ENCODE peak calls at places on chromosome 10, in four cellular contexts. H is H9, P is neuronal stem cell, C is mesenchymal stem cell. T is an unnamed sample.

GRCh38 chr10:99396471-99396870 is 34.0 kb downstream of the GOT1 start:
- DNase-seq in C (peak), P (no peak), H (no peak), T (peak)

GRCh38 chr10:69453759-69454158 is 2.5 kb downstream of the TSPAN15 start:
- DNase-seq in P (no peak), H (no peak), C (no peak), T (no peak)

GRCh38 chr10:78451592-78451991 is 417.9 kb downstream of the RPS24 start:
- DNase-seq in P (no peak), C (no peak), H (no peak), T (peak)

GRCh38 chr10:130737622-130738021 is 573.9 kb downstream of the TCERG1L start:
- DNase-seq in H (peak), C (no peak), P (peak), T (no peak)

GRCh38 chr10:89792187-89792586 is 90.8 kb downstream of the KIF20B start:
- DNase-seq in P (no peak), H (no peak), C (peak), T (peak)

GRCh38 chr10:13724484-13724883 is 137.7 kb downstream of the PRPF18 start:
- DNase-seq in P (no peak), H (no peak), C (peak), T (peak)

GRCh38 chr10:85967594-85967993 is 399.0 kb downstream of the GRID1 start:
- DNase-seq in C (no peak), H (no peak), P (no peak), T (no peak)

GRCh38 chr10:34147641-34148040 is 667.5 kb downstream of the PARD3 start:
- DNase-seq in P (no peak), H (no peak), C (no peak), T (no peak)

GRCh38 chr10:91567815-91568214 is 65.1 kb downstream of the PPP1R3C start:
- DNase-seq in H (no peak), P (no peak), C (no peak), T (no peak)

GRCh38 chr10:35420044-35420443 is 83.7 kb downstream of the CCNY start:
- DNase-seq in H (no peak), P (no peak), C (peak), T (peak)

DNA sequence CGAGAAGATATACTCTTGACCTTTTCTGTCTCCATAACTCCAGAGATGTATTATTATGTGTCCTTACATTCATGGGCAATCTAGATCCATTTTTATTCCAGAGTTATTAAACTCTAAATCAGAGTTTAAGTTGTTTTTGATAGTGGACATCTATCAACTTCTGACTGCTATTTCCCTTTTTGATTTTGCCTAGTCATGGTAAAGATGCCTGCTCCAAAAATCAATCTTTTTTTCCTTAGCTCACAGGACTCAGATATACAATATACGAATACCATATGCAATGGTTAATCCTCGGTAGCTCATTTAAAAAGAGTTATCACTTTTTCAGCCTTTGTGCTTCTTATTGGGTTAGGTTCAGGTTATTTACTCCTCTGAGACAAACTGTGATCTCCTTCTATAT is 15.8 kb upstream of the ZEB1 start:
- DNase-seq in C (no peak), H (no peak), P (no peak), T (no peak)
- H3K4ac ChIP-seq in C (no peak), H (no peak), P (no peak), T (no peak)

DNA sequence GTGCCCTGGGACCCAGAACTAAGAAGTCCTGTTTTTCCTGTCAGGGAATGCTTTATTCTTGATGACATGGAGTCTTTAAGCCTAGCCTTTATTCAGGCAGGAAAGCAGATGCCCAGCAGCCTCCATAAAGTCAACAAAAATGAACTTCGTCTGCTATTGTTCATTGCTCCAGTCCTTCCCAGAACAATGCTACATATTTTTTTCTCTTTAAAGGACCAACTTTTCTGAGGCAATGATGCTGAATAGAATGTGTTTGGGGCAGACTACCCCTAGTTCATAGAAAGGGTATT is 47.6 kb upstream of the PDCD4 start:
- DNase-seq in C (no peak), P (no peak), H (no peak), T (no peak)
- H3K27ac ChIP-seq in C (no peak), P (peak), H (no peak), T (no peak)

GRCh38 chr10:96306516-96306915 is 2.3 kb downstream of the DNTT start:
- DNase-seq in H (no peak), C (no peak), P (no peak), T (no peak)

GRCh38 chr10:96309631-96310358 is 5.6 kb downstream of the DNTT start:
- DNase-seq in C (no peak), P (peak), H (peak), T (no peak)

GRCh38 chr10:96311180-96311697 is 7.0 kb downstream of the DNTT start:
- DNase-seq in C (no peak), P (no peak), H (no peak), T (no peak)

GRCh38 chr10:96313348-96313747 is 9.1 kb downstream of the DNTT start:
- DNase-seq in P (no peak), H (no peak), C (no peak), T (no peak)

DNA sequence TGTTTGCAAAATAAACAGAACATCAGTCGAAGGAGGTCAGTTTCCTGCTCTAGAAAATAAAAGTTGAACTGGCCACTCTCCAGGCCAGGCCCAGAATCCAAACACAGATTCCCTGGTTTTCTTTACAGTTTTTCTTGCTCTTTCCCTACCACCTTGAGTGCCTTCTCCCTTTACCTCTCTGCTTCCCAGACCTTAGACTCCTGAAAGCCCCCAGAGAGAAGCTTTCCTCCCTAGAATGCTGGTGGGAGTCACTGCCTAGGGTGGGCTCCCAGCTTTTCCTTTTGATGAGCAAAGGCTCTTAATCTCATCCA is 6.1 kb downstream of the DNTT start:
- DNase-seq in P (no peak), H (no peak), C (no peak), T (no peak)
- H3K4ac ChIP-seq in P (no peak), H (no peak), C (no peak), T (no peak)

GRCh38 chr10:17729630-17730029 is 22.4 kb upstream of the TMEM236 start:
- DNase-seq in C (no peak), P (no peak), H (no peak), T (no peak)
- H3K27ac ChIP-seq in C (no peak), P (no peak), H (no peak), T (no peak)

GRCh38 chr10:44398271-44398670 is 13.4 kb upstream of the CXCL12 start:
- DNase-seq in C (no peak), H (no peak), P (no peak), T (no peak)

GRCh38 chr10:44398747-44399477 is 14.0 kb upstream of the CXCL12 start:
- DNase-seq in H (peak), P (no peak), C (no peak), T (no peak)

GRCh38 chr10:44400553-44400952 is 15.7 kb upstream of the CXCL12 start:
- DNase-seq in C (no peak), H (no peak), P (no peak), T (no peak)

GRCh38 chr10:44397476-44398225 is 12.8 kb upstream of the CXCL12 start:
- DNase-seq in P (no peak), H (no peak), C (no peak), T (no peak)

GRCh38 chr10:44399478-44400451 is 14.9 kb upstream of the CXCL12 start:
- DNase-seq in P (no peak), C (no peak), H (no peak), T (no peak)
- H3K4ac ChIP-seq in P (no peak), C (no peak), H (no peak), T (no peak)

GRCh38 chr10:16843252-16843870 is 26.1 kb upstream of the RSU1 start:
- DNase-seq in H (no peak), C (peak), P (peak), T (peak)
- H3K27ac ChIP-seq in H (no peak), C (no peak), P (no peak), T (no peak)

GRCh38 chr10:113020838-113021237 is 70.8 kb downstream of the TCF7L2 start:
- DNase-seq in H (no peak), P (no peak), C (peak), T (no peak)
- H3K4ac ChIP-seq in H (no peak), P (no peak), C (no peak), T (no peak)

DNA sequence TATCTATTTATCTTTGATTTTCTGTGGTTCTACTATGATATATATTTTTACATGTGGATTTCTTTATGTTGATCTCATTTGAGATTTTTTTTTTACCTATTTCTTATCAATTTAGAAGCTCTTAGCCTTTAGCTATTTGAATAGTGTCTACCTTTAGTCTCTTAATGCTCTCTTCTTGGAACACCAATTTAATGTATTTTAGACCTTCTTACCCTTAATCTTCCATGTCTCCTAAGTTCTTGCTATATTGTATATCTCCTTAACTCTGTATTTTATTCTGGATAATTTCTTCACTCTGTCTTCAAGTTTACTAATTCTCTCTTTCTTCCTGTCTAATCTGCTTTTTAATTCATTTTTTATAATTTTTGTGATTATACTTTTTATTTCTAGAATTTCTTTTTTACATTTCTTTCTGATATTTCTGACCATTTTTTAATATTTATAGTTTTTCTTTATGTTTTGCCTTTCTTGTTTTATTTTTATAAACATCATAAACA is 27.3 kb downstream of the CSTF2T start:
- DNase-seq in H (no peak), P (no peak), C (no peak), T (no peak)
- H3K27ac ChIP-seq in H (no peak), P (no peak), C (no peak), T (no peak)

GRCh38 chr10:75145590-75145989 is 34.1 kb downstream of the SAMD8 start:
- DNase-seq in H (no peak), C (no peak), P (no peak), T (no peak)
- H3K4ac ChIP-seq in H (no peak), C (no peak), P (no peak), T (no peak)